ENCODE peak calls at places on chromosomes 7 and 10, in nine cellular contexts. M is right cardiac atrium; Y is CD4-positive, CD25-positive, alpha-beta regulatory T cell; U is heart right ventricle; H is cardiac muscle cell; I is Peyer's patch; X is stomach; R is tibial nerve; V is GM23338. Q is an unnamed sample.

GRCh38 chr10:3552281-3552680 is 232.7 kb downstream of the KLF6 start:
- DNase-seq in V (no peak), U (no peak), I (no peak), H (no peak), Y (no peak), M (no peak), R (no peak), X (no peak), Q (no peak)

GRCh38 chr10:91891285-91892001 is 17.8 kb downstream of the FGFBP3 start:
- DNase-seq in Y (no peak), M (no peak), U (no peak), H (no peak), I (no peak), X (no peak), R (no peak), V (no peak), Q (no peak)

GRCh38 chr7:88455696-88456095 is 149.0 kb upstream of the STEAP4 start:
- DNase-seq in I (no peak), Y (no peak), X (no peak), V (no peak), M (no peak), R (no peak), H (no peak), U (no peak), Q (no peak)

GRCh38 chr7:101172005-101172853 is 6.9 kb upstream of the VGF start:
- DNase-seq in V (peak; percentile 87), M (no peak), U (no peak), Y (no peak), R (no peak), X (no peak), H (no peak), I (no peak), Q (no peak)

GRCh38 chr7:23012797-23013714 is 874 bp downstream of the HYCC1 start:
- DNase-seq in U (peak; percentile 30), V (peak; percentile 51), X (no peak), R (no peak), H (peak; percentile 55), Y (peak; percentile 33), I (peak; percentile 51), M (peak; percentile 81), Q (no peak)

GRCh38 chr10:78567680-78568453 is 500.9 kb upstream of the ZMIZ1 start:
- DNase-seq in V (no peak), R (no peak), M (no peak), H (no peak), X (no peak), I (no peak), U (no peak), Y (no peak), Q (no peak)

GRCh38 chr7:375491-375821 is 85.5 kb downstream of the FOXL3 start:
- DNase-seq in X (peak; percentile 23), M (peak; percentile 51), R (no peak), Y (no peak), U (no peak), V (no peak), I (no peak), H (no peak), Q (no peak)

GRCh38 chr7:143988986-143989745 is 11.0 kb upstream of the OR6B1 start:
- DNase-seq in V (no peak), Y (no peak), U (no peak), R (no peak), X (no peak), I (no peak), H (no peak), M (no peak), Q (no peak)

GRCh38 chr10:88428442-88428841 is 154.7 kb downstream of the RNLS start:
- DNase-seq in Y (no peak), H (no peak), I (no peak), V (no peak), R (no peak), X (no peak), M (no peak), U (no peak), Q (no peak)

GRCh38 chr7:47747160-47747559 is 165.2 kb upstream of the TNS3 start:
- DNase-seq in H (no peak), Y (no peak), V (no peak), M (no peak), X (no peak), I (no peak), U (no peak), R (no peak), Q (no peak)

GRCh38 chr7:113464096-113464855 is 345.9 kb upstream of the SMIM30 start:
- DNase-seq in V (no peak), Y (no peak), X (no peak), U (no peak), I (no peak), R (no peak), M (no peak), H (no peak), Q (no peak)

GRCh38 chr7:138008046-138008587 is 6.2 kb upstream of the CREB3L2 start:
- DNase-seq in H (no peak), X (no peak), V (no peak), U (no peak), I (no peak), M (no peak), R (no peak), Y (no peak), Q (no peak)

GRCh38 chr10:22710139-22710745 is 4.1 kb downstream of the PIP4K2A start:
- DNase-seq in U (no peak), V (no peak), M (no peak), H (no peak), I (no peak), Y (no peak), R (no peak), X (no peak), Q (no peak)

GRCh38 chr7:156616269-156617202 is 24.0 kb upstream of the RNF32 start:
- DNase-seq in I (peak; percentile 71), Y (no peak), R (no peak), M (peak; percentile 40), U (no peak), H (peak; percentile 45), V (peak; percentile 66), X (no peak), Q (no peak)
- H3K4me3 ChIP-seq in I (peak overlapping the region; percentile 62), Y (no peak overlapping the region), R (peak overlapping the region; percentile 20), M (peak overlapping the region; percentile 62), U (peak overlapping the region; percentile 45), H (peak overlapping the region; percentile 25), V (peak overlapping the region; percentile 61), X (peak overlapping the region; percentile 42), Q (no peak overlapping the region)

GRCh38 chr7:27409311-27409710 is 166.7 kb downstream of the EVX1 start:
- DNase-seq in U (no peak), I (no peak), H (no peak), R (no peak), M (no peak), V (no peak), Y (no peak), X (no peak), Q (no peak)

GRCh38 chr7:27405780-27406179 is 163.2 kb downstream of the EVX1 start:
- DNase-seq in R (no peak), X (no peak), Y (no peak), U (no peak), M (no peak), V (no peak), H (no peak), I (no peak), Q (no peak)

GRCh38 chr7:27412164-27412563 is 169.6 kb downstream of the EVX1 start:
- DNase-seq in M (no peak), Y (no peak), H (no peak), R (no peak), X (no peak), U (no peak), V (no peak), I (no peak), Q (no peak)

GRCh38 chr7:27411145-27411544 is 168.5 kb downstream of the EVX1 start:
- DNase-seq in Y (no peak), V (peak; percentile 16), U (no peak), R (no peak), M (no peak), H (no peak), X (no peak), I (no peak), Q (no peak)

GRCh38 chr7:27409776-27410175 is 167.2 kb downstream of the EVX1 start:
- DNase-seq in X (no peak), I (no peak), R (no peak), Y (no peak), V (no peak), U (no peak), H (no peak), M (no peak), Q (no peak)
- H3K4me1 ChIP-seq in X (no peaks in the 10 kb centered on the region), I (no peaks in the 10 kb centered on the region), R (no peaks in the 10 kb centered on the region), Y (no peaks in the 10 kb centered on the region), V (peaks cover 13% of the 10 kb centered on the region), U (no peaks in the 10 kb centered on the region), H (no peaks in the 10 kb centered on the region), M (no peaks in the 10 kb centered on the region), Q (no peaks in the 10 kb centered on the region)

GRCh38 chr10:110304780-110305421 is at the start of gene SMNDC1:
- DNase-seq in Y (peak; percentile 96), M (peak; percentile 99), I (peak; percentile 99), X (peak; percentile 99), H (peak; percentile 99), V (peak; percentile 100), R (peak; percentile 97), U (peak; percentile 98), Q (peak; percentile 86)

GRCh38 chr10:110305767-110306451 is 1.2 kb upstream of the SMNDC1 start:
- DNase-seq in U (peak; percentile 50), I (no peak), M (peak; percentile 52), X (peak; percentile 56), R (no peak), H (peak; percentile 64), Y (peak; percentile 89), V (peak; percentile 82), Q (peak; percentile 11)

GRCh38 chr10:110304394-110304779 is 333 bp downstream of the SMNDC1 start:
- DNase-seq in V (no peak), U (peak; percentile 13), I (no peak), R (no peak), X (no peak), H (peak; percentile 62), Y (no peak), M (no peak), Q (no peak)

GRCh38 chr10:110306452-110306768 is 1.7 kb upstream of the SMNDC1 start:
- DNase-seq in R (no peak), I (no peak), X (no peak), M (no peak), Y (no peak), U (no peak), H (no peak), V (no peak), Q (no peak)

DNA sequence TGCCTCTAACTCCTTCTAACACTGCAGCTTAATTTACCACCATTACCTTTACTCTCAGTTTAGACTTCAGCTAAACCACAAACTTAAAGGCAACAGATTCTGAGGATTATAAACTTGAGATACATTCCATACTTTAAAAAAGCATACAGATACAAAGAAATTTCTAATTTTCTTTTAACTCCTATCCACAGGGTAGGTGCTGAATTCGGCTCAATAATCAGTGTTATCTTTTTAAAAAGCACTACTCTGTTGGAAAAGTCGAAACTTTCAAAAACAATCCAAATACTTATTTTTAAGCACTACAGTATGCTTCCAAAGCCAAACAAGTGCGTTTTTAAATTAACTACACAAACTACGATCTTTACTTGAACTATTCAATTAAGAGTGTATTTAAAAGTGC is 1.0 kb downstream of the SMNDC1 start:
- DNase-seq in U (no peak), H (no peak), V (no peak), Y (no peak), R (no peak), M (no peak), X (no peak), I (no peak), Q (no peak)
- H3K4me3 ChIP-seq in U (peak overlapping the region; percentile 84), H (peak overlapping the region; percentile 98), V (peak overlapping the region; percentile 85), Y (peak overlapping the region; percentile 98), R (peak overlapping the region; percentile 87), M (peak overlapping the region; percentile 81), X (peak overlapping the region; percentile 80), I (peak overlapping the region; percentile 76), Q (peak overlapping the region; percentile 98)

GRCh38 chr7:150476819-150477631 is 26.6 kb downstream of the GIMAP8 start:
- DNase-seq in U (no peak), Y (peak; percentile 34), X (no peak), I (no peak), H (no peak), M (no peak), R (no peak), V (no peak), Q (no peak)
- H3K4me1 ChIP-seq in U (peaks cover 68% of the 10 kb centered on the region), Y (peaks cover 47% of the 10 kb centered on the region), X (peaks cover 13% of the 10 kb centered on the region), I (no peaks in the 10 kb centered on the region), H (no peaks in the 10 kb centered on the region), M (peaks cover 5% of the 10 kb centered on the region), R (no peaks in the 10 kb centered on the region), V (no peaks in the 10 kb centered on the region), Q (no peaks in the 10 kb centered on the region)